ENCODE peak calls at places on chromosome 10, in seven cellular contexts. H is HEK293T; R is left ventricle myocardium superior; D is GM10248; B is brain microvascular endothelial cell; Z is CD4-positive, CD25-positive, alpha-beta regulatory T cell; C is PC-3. O is an unnamed sample.

GRCh38 chr10:103610083-103610472 is 116.6 kb downstream of the NEURL1 start:
- DNase-seq in D (no peak), C (no peak), B (no peak), Z (no peak), H (no peak), R (no peak), O (no peak)

GRCh38 chr10:125159932-125160855 is at the start of gene CTBP2:
- DNase-seq in B (no peak), Z (no peak), D (no peak), R (peak), C (peak), H (peak), O (no peak)

GRCh38 chr10:32983333-32983909 is 25.4 kb upstream of the ITGB1 start:
- DNase-seq in B (peak), D (no peak), C (peak), H (no peak), Z (no peak), R (no peak), O (peak)

GRCh38 chr10:87095241-87095945 is 387 bp downstream of the SHLD2 start:
- DNase-seq in Z (peak), C (peak), B (peak), D (peak), H (peak), R (peak), O (peak)

GRCh38 chr10:133309111-133309719 is 501 bp downstream of the ZNF511 start:
- DNase-seq in R (peak), H (peak), C (peak), D (peak), B (peak), Z (peak), O (no peak)

GRCh38 chr10:7817984-7818294 is 366 bp upstream of the TAF3 start:
- DNase-seq in C (no peak), D (no peak), H (no peak), B (no peak), R (no peak), Z (no peak), O (no peak)

GRCh38 chr10:62742447-62743105 is 61.9 kb upstream of the ADO start:
- DNase-seq in B (no peak), R (no peak), D (no peak), C (no peak), Z (no peak), H (no peak), O (no peak)

GRCh38 chr10:89158446-89158845 is 48.7 kb downstream of the CH25H start:
- DNase-seq in H (no peak), B (no peak), R (no peak), Z (no peak), C (no peak), D (no peak), O (peak)

GRCh38 chr10:122348512-122348911 is 26.0 kb upstream of the PLEKHA1 start:
- DNase-seq in H (no peak), B (no peak), D (no peak), C (peak), Z (no peak), R (no peak), O (no peak)

GRCh38 chr10:124476043-124476725 is 14.6 kb downstream of the LHPP start:
- DNase-seq in R (no peak), B (no peak), C (no peak), D (no peak), H (no peak), Z (no peak), O (no peak)

GRCh38 chr10:91289295-91289694 is 68.8 kb downstream of the PCGF5 start:
- DNase-seq in D (no peak), H (no peak), R (no peak), C (no peak), Z (no peak), B (no peak), O (peak)

GRCh38 chr10:97883092-97883485 is 33.4 kb downstream of the GOLGA7B start:
- DNase-seq in Z (no peak), R (no peak), D (no peak), B (no peak), H (no peak), C (no peak), O (no peak)

GRCh38 chr10:79229081-79229541 is 118.2 kb upstream of the PPIF start:
- DNase-seq in Z (no peak), D (no peak), C (no peak), B (no peak), H (no peak), R (no peak), O (no peak)

GRCh38 chr10:133422821-133423771 is 1.3 kb downstream of the SPRN start:
- DNase-seq in C (no peak), H (no peak), D (no peak), B (no peak), Z (no peak), R (peak), O (no peak)

GRCh38 chr10:103803941-103804340 is 51.4 kb downstream of the SH3PXD2A start:
- DNase-seq in C (peak), B (no peak), Z (peak), D (no peak), H (no peak), R (peak), O (no peak)

GRCh38 chr10:36351159-36351558 is 709.1 kb upstream of the FZD8 start:
- DNase-seq in D (no peak), C (no peak), R (peak), Z (no peak), B (no peak), H (no peak), O (no peak)

GRCh38 chr10:20254078-20254477 is 437.8 kb downstream of the PLXDC2 start:
- DNase-seq in R (no peak), D (no peak), C (no peak), H (no peak), Z (no peak), B (no peak), O (no peak)

GRCh38 chr10:9550810-9551209 is 1466.9 kb upstream of the CELF2 start:
- DNase-seq in R (no peak), B (no peak), C (no peak), H (no peak), D (no peak), Z (no peak), O (no peak)

GRCh38 chr10:93126484-93127052 is 52.9 kb downstream of the CYP26A1 start:
- DNase-seq in Z (no peak), B (no peak), R (no peak), H (peak), C (no peak), D (no peak), O (no peak)

GRCh38 chr10:103235775-103236174 is 9.9 kb upstream of the RPEL1 start:
- DNase-seq in D (no peak), Z (no peak), B (no peak), H (no peak), C (no peak), R (no peak), O (no peak)

GRCh38 chr10:58666024-58666423 is 153.4 kb downstream of the BICC1 start:
- DNase-seq in R (no peak), D (no peak), H (no peak), C (peak), B (peak), Z (peak), O (no peak)

GRCh38 chr10:52571018-52571417 is 201.6 kb downstream of the MBL2 start:
- DNase-seq in D (no peak), H (no peak), Z (no peak), R (no peak), C (no peak), B (no peak), O (no peak)

O was measured in retinal pigment epithelial cell.